ENCODE peak calls at places on chromosomes 3 and 15, in seven cellular contexts. X, K, O, F, H, Z and R are unnamed samples.

GRCh38 chr3:123724306-123724705 is 139.5 kb upstream of the HACD2 start:
- DNase-seq in X (no peak), K (peak; percentile 56), O (no peak), F (no peak), H (no peak), Z (no peak), R (no peak)

GRCh38 chr15:40743921-40744809 is 10.9 kb downstream of the RMDN3 start:
- DNase-seq in X (peak; percentile 75), K (peak; percentile 67), O (peak; percentile 46), F (peak; percentile 66), H (peak; percentile 76), Z (no peak), R (no peak)

GRCh38 chr3:4750306-4751056 is 228.8 kb upstream of the BHLHE40 start:
- DNase-seq in X (no peak), K (peak; percentile 93), O (no peak), F (peak; percentile 33), H (no peak), Z (no peak), R (no peak)

GRCh38 chr3:55564709-55565108 is 77.6 kb upstream of the WNT5A start:
- DNase-seq in X (no peak), K (no peak), O (no peak), F (no peak), H (no peak), Z (no peak), R (no peak)

GRCh38 chr3:142385078-142385477 is 62.8 kb downstream of the XRN1 start:
- DNase-seq in X (no peak), K (no peak), O (no peak), F (no peak), H (no peak), Z (no peak), R (no peak)

GRCh38 chr3:9422712-9423424 is 25.5 kb downstream of the SETD5 start:
- DNase-seq in X (no peak), K (peak; percentile 97), O (peak; percentile 50), F (no peak), H (peak; percentile 43), Z (peak; percentile 5), R (peak; percentile 81)

GRCh38 chr15:38709196-38709595 is 144.6 kb upstream of the RASGRP1 start:
- DNase-seq in X (no peak), K (no peak), O (no peak), F (no peak), H (no peak), Z (no peak), R (no peak)

GRCh38 chr3:66021731-66022131 is 17.0 kb downstream of the MAGI1 start:
- DNase-seq in X (no peak), K (peak; percentile 55), O (no peak), F (no peak), H (no peak), Z (no peak), R (no peak)

GRCh38 chr15:78077053-78077859 is at the start of gene TBC1D2B:
- DNase-seq in X (peak; percentile 94), K (peak; percentile 54), O (peak; percentile 85), F (peak; percentile 59), H (peak; percentile 89), Z (no peak), R (peak; percentile 26)

GRCh38 chr15:45919806-45920205 is 285.0 kb downstream of the SQOR start:
- DNase-seq in X (no peak), K (peak; percentile 72), O (no peak), F (no peak), H (no peak), Z (no peak), R (no peak)

GRCh38 chr15:47685141-47685870 is 32.0 kb upstream of the SEMA6D start:
- DNase-seq in X (no peak), K (no peak), O (no peak), F (no peak), H (no peak), Z (no peak), R (no peak)

GRCh38 chr3:95627697-95628096 is 1186.7 kb upstream of the EPHA6 start:
- DNase-seq in X (no peak), K (no peak), O (no peak), F (no peak), H (no peak), Z (no peak), R (no peak)

DNA sequence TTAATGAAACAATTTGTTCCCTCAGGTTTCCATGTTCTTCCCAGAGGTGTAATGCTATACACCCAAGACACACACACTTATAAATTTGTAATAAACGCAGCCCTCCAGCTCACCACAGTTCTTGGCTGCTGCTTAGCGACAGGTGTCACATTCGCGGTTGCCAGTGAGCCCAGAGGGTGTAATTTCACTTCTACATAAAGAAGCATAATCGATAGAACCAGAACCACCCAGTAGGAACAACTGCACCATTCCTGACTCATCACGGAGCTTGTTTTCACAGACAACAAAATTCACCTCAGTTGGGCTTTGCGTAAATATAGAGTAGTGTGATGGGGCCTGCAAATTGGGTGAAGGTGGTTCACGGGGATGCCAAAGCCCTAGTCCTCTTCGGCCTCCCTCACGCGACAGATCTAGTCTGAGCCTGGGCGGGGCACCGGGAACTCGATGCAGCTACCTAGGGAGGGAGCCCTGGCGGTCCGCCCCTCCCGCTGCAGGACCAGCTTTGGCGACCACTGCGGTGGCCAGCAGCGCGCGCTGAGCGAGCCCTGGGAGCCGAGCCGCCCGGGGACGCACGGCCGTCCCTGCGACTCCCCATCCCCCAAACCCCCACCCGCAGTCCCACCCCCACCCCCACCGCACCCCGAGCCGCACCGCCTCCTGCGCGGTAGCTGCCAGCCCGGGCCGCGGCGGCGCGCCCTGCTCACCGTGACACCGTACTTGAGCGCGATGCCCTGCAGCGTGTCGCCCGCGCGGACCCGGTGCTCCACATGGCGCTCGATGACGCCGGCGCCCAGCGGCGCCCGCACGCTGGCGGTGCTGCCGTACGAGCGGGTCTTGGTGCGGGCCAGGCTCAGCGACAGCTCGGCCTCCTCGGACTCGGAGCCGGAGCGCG is 563 bp downstream of the LYSMD2 start:
- DNase-seq in X (peak; percentile 93), K (peak; percentile 20), O (peak; percentile 64), F (peak; percentile 45), H (peak; percentile 83), Z (no peak), R (no peak)
- H3K27ac ChIP-seq in X (peak overlapping the region; percentile 96), K (no peak overlapping the region), O (peak overlapping the region; percentile 74), F (peak overlapping the region; percentile 83), H (peak overlapping the region; percentile 49), Z (peak overlapping the region; percentile 87), R (peak overlapping the region; percentile 81)

DNA sequence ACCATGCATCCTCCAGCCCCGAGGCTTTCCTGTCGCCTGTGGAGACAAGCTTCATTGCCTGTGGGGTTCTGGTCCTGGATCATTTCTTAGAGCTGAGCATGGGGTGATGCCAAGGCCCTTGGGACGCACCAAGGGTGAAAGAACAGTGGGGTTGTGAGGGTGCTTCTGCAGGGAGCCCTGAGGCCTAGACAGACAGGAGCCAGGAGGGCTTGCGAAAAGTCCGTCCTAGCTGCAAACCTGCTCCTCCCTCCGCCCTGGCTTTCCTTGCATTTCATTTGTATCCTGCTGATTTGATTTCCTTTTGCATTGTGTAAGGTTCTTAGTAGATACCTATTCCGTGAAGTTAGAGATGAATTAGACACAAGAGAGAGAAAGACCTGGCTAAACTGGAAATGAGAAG is 286.9 kb upstream of the C2CD4B start:
- DNase-seq in X (no peak), K (no peak), O (no peak), F (no peak), H (no peak), Z (no peak), R (no peak)
- H3K27ac ChIP-seq in X (no peak overlapping the region), K (no peak overlapping the region), O (no peak overlapping the region), F (no peak overlapping the region), H (no peak overlapping the region), Z (no peak overlapping the region), R (no peak overlapping the region)

GRCh38 chr15:80076321-80077318 is 17.1 kb downstream of the ZFAND6 start:
- DNase-seq in X (no peak), K (peak; percentile 67), O (no peak), F (no peak), H (no peak), Z (no peak), R (no peak)
- H3K27ac ChIP-seq in X (no peak overlapping the region), K (no peak overlapping the region), O (no peak overlapping the region), F (no peak overlapping the region), H (no peak overlapping the region), Z (no peak overlapping the region), R (no peak overlapping the region)

GRCh38 chr15:91940466-91941381 is 87.2 kb downstream of the SLCO3A1 start:
- DNase-seq in X (no peak), K (no peak), O (no peak), F (no peak), H (no peak), Z (no peak), R (no peak)
- H3K27ac ChIP-seq in X (peak overlapping the region; percentile 58), K (no peak overlapping the region), O (peak overlapping the region; percentile 32), F (no peak overlapping the region), H (peak overlapping the region; percentile 85), Z (peak overlapping the region; percentile 84), R (peak overlapping the region; percentile 13)

GRCh38 chr3:87209115-87209514 is 18.0 kb upstream of the CHMP2B start:
- DNase-seq in X (no peak), K (no peak), O (no peak), F (no peak), H (no peak), Z (no peak), R (no peak)
- H3K27ac ChIP-seq in X (no peak overlapping the region), K (no peak overlapping the region), O (no peak overlapping the region), F (no peak overlapping the region), H (no peak overlapping the region), Z (no peak overlapping the region), R (no peak overlapping the region)

DNA sequence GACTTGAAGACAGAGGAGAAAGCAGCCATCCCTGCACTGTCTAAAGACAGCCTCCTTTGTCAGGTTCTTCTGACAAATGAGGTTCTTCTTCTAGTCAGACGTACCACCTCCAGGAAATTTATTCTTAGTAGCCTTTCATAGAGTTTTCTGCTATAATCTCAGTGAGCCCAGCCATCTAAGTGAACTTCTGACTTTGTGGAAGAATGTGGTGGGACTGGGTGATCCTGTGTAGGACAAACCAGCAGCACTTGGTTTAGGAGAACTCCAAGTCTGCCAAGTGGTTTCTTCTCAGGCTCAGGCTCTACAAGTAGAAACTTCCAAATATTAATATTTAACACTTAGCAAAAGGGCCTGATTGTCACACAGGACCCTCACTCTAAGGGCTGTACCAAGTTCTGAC is 52.1 kb downstream of the TIPARP start:
- DNase-seq in X (no peak), K (no peak), O (no peak), F (no peak), H (no peak), Z (no peak), R (no peak)
- H3K27ac ChIP-seq in X (no peak overlapping the region), K (no peak overlapping the region), O (no peak overlapping the region), F (no peak overlapping the region), H (no peak overlapping the region), Z (peak overlapping the region; percentile 67), R (no peak overlapping the region)

GRCh38 chr3:194247350-194247740 is 103.8 kb downstream of the CPN2 start:
- DNase-seq in X (no peak), K (no peak), O (peak; percentile 69), F (no peak), H (no peak), Z (no peak), R (no peak)
- H3K27ac ChIP-seq in X (no peak overlapping the region), K (no peak overlapping the region), O (peak overlapping the region; percentile 86), F (no peak overlapping the region), H (no peak overlapping the region), Z (no peak overlapping the region), R (no peak overlapping the region)